ENCODE peak calls at places on chromosomes 1 and 21, in four cellular contexts. One of them, this sample, is unnamed.

GRCh38 chr1:101485712-101486111 is 248.9 kb downstream of the S1PR1 start:
- DNase-seq in WTC11: no peak
- DNase-seq in HepG2: no peak
- DNase-seq in K562: no peak
- DNase-seq in this sample: no peak

GRCh38 chr1:21766210-21766609 is 16.7 kb downstream of the USP48 start:
- DNase-seq in HepG2: no peak
- DNase-seq in WTC11: no peak
- DNase-seq in K562: no peak
- DNase-seq in this sample: no peak

GRCh38 chr1:178258521-178258920 is 164.6 kb downstream of the RASAL2 start:
- DNase-seq in K562: no peak
- DNase-seq in HepG2: no peak
- DNase-seq in WTC11: no peak
- DNase-seq in this sample: no peak

GRCh38 chr1:78491311-78492071 is 717 bp downstream of the PTGFR start:
- DNase-seq in HepG2: no peak
- DNase-seq in WTC11: peak; percentile 64
- DNase-seq in K562: no peak
- DNase-seq in this sample: peak; percentile 46

GRCh38 chr1:232853994-232854532 is 48.8 kb downstream of the MAP10 start:
- DNase-seq in HepG2: no peak
- DNase-seq in K562: no peak
- DNase-seq in WTC11: no peak
- DNase-seq in this sample: no peak

GRCh38 chr1:155000725-155001437 is 1.7 kb upstream of the ZBTB7B start:
- DNase-seq in HepG2: peak; percentile 93
- DNase-seq in K562: peak; percentile 90
- DNase-seq in WTC11: peak; percentile 93
- DNase-seq in this sample: peak; percentile 85

GRCh38 chr1:21773585-21773984 is 9.4 kb downstream of the USP48 start:
- DNase-seq in K562: no peak
- DNase-seq in HepG2: no peak
- DNase-seq in WTC11: no peak
- DNase-seq in this sample: no peak

GRCh38 chr1:94327001-94327685 is 89.8 kb upstream of the ARHGAP29 start:
- DNase-seq in WTC11: peak; percentile 70
- DNase-seq in K562: no peak
- DNase-seq in HepG2: no peak
- DNase-seq in this sample: peak; percentile 45

GRCh38 chr21:39647476-39647875 is 34.7 kb downstream of the B3GALT5 start:
- DNase-seq in HepG2: no peak
- DNase-seq in WTC11: no peak
- DNase-seq in K562: no peak
- DNase-seq in this sample: no peak

GRCh38 chr1:81672766-81673165 is 128.0 kb upstream of the ADGRL2 start:
- DNase-seq in K562: no peak
- DNase-seq in WTC11: no peak
- DNase-seq in HepG2: no peak
- DNase-seq in this sample: no peak

GRCh38 chr1:96927125-96927524 is 205.5 kb downstream of the PTBP2 start:
- DNase-seq in HepG2: no peak
- DNase-seq in K562: no peak
- DNase-seq in WTC11: no peak
- DNase-seq in this sample: no peak

GRCh38 chr1:207883104-207883651 is 27.7 kb downstream of the CD34 start:
- DNase-seq in HepG2: no peak
- DNase-seq in K562: no peak
- DNase-seq in WTC11: no peak
- DNase-seq in this sample: no peak

GRCh38 chr1:52032124-52032784 is 1.4 kb downstream of the KTI12 start:
- DNase-seq in WTC11: no peak
- DNase-seq in HepG2: no peak
- DNase-seq in K562: peak; percentile 30
- DNase-seq in this sample: no peak

GRCh38 chr1:110337704-110338199 is 1.4 kb upstream of the RBM15 start:
- DNase-seq in K562: peak; percentile 56
- DNase-seq in HepG2: peak; percentile 54
- DNase-seq in WTC11: peak; percentile 58
- DNase-seq in this sample: no peak

GRCh38 chr1:17829579-17829978 is 74.4 kb downstream of the ACTL8 start:
- DNase-seq in WTC11: no peak
- DNase-seq in K562: no peak
- DNase-seq in HepG2: no peak
- DNase-seq in this sample: no peak

GRCh38 chr1:38238294-38238693 is 191.7 kb upstream of the POU3F1 start:
- DNase-seq in WTC11: no peak
- DNase-seq in HepG2: no peak
- DNase-seq in K562: no peak
- DNase-seq in this sample: no peak

GRCh38 chr1:112982853-112983539 is 27.0 kb upstream of the SLC16A1 start:
- DNase-seq in K562: no peak
- DNase-seq in HepG2: no peak
- DNase-seq in WTC11: no peak
- DNase-seq in this sample: no peak

GRCh38 chr1:54302951-54303843 is 103.0 kb downstream of the SSBP3 start:
- DNase-seq in HepG2: no peak
- DNase-seq in K562: no peak
- DNase-seq in WTC11: no peak
- DNase-seq in this sample: peak; percentile 67

GRCh38 chr1:179002552-179003345 is 22.9 kb upstream of the FAM20B start:
- DNase-seq in WTC11: peak; percentile 97
- DNase-seq in HepG2: peak; percentile 79
- DNase-seq in K562: peak; percentile 72
- DNase-seq in this sample: peak; percentile 81

GRCh38 chr1:206583461-206584264 is 28.6 kb downstream of the EIF2D start:
- DNase-seq in WTC11: peak; percentile 84
- DNase-seq in K562: peak; percentile 89
- DNase-seq in HepG2: peak; percentile 55
- DNase-seq in this sample: peak; percentile 79

GRCh38 chr1:84479998-84480397 is 932 bp downstream of the RPF1 start:
- DNase-seq in WTC11: no peak
- DNase-seq in K562: peak; percentile 13
- DNase-seq in HepG2: no peak
- DNase-seq in this sample: no peak

GRCh38 chr21:43654806-43655489 is 4.3 kb downstream of the HSF2BP start:
- DNase-seq in WTC11: no peak
- DNase-seq in HepG2: no peak
- DNase-seq in K562: no peak
- DNase-seq in this sample: no peak

GRCh38 chr1:202805886-202806511 is 2.2 kb downstream of the KDM5B start:
- DNase-seq in WTC11: no peak
- DNase-seq in K562: peak; percentile 59
- DNase-seq in HepG2: no peak
- DNase-seq in this sample: no peak

GRCh38 chr1:31872658-31873636 is 57.1 kb upstream of the SPOCD1 start:
- DNase-seq in K562: no peak
- DNase-seq in HepG2: no peak
- DNase-seq in WTC11: no peak
- DNase-seq in this sample: no peak

GRCh38 chr1:172421974-172422604 is 1.6 kb downstream of the C1orf105 start:
- DNase-seq in K562: no peak
- DNase-seq in HepG2: no peak
- DNase-seq in WTC11: no peak
- DNase-seq in this sample: no peak

GRCh38 chr21:38351961-38352521 is 95.2 kb downstream of the KCNJ15 start:
- DNase-seq in K562: no peak
- DNase-seq in WTC11: no peak
- DNase-seq in HepG2: no peak
- DNase-seq in this sample: no peak

GRCh38 chr1:60245371-60245770 is 171.8 kb upstream of the C1orf87 start:
- DNase-seq in HepG2: no peak
- DNase-seq in K562: no peak
- DNase-seq in WTC11: no peak
- DNase-seq in this sample: no peak

GRCh38 chr1:183958958-183959357 is 78.6 kb downstream of the COLGALT2 start:
- DNase-seq in HepG2: no peak
- DNase-seq in K562: no peak
- DNase-seq in WTC11: no peak
- DNase-seq in this sample: no peak

GRCh38 chr21:26766826-26767325 is 78.3 kb downstream of the ADAMTS1 start:
- DNase-seq in HepG2: no peak
- DNase-seq in K562: no peak
- DNase-seq in WTC11: no peak
- DNase-seq in this sample: no peak

GRCh38 chr21:29318354-29318753 is 19.6 kb downstream of the BACH1 start:
- DNase-seq in WTC11: no peak
- DNase-seq in K562: no peak
- DNase-seq in HepG2: no peak
- DNase-seq in this sample: no peak

GRCh38 chr21:28607545-28607944 is 385.1 kb downstream of the LTN1 start:
- DNase-seq in K562: no peak
- DNase-seq in WTC11: no peak
- DNase-seq in HepG2: no peak
- DNase-seq in this sample: no peak

GRCh38 chr1:69737527-69738176 is 169.9 kb downstream of the LRRC7 start:
- DNase-seq in WTC11: peak; percentile 14
- DNase-seq in K562: peak; percentile 23
- DNase-seq in HepG2: peak; percentile 61
- DNase-seq in this sample: peak; percentile 73

GRCh38 chr1:117096871-117097842 is 24.4 kb downstream of the TRIM45 start:
- DNase-seq in WTC11: no peak
- DNase-seq in HepG2: no peak
- DNase-seq in K562: no peak
- DNase-seq in this sample: no peak

GRCh38 chr1:234610061-234610581 is at the start of gene IRF2BP2:
- DNase-seq in K562: peak; percentile 98
- DNase-seq in HepG2: peak; percentile 68
- DNase-seq in WTC11: peak; percentile 68
- DNase-seq in this sample: peak; percentile 89

DNA sequence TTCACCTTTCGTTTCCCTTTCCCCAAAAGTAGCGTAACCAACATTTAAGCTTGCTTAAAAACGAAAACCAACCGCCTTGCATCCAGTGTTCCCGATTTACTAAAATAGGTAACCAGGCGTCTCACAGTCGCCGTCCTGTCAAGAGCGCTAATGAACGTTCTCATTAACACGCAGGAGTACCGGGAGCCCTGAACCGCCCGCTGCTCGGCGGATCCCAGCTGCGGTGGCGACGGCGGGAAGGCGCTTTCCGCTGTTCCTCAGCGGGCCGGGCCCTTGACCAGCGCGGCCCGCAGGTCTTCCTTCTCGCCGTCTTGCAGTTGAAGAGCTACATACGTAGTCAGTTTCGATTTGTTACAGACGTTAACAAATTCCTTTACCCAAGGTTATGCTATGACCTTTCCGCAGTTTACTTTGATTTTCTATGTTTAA is 2.0 kb downstream of the OLIG1 start:
- DNase-seq in HepG2: no peak
- DNase-seq in K562: no peak
- DNase-seq in WTC11: peak; percentile 49
- DNase-seq in this sample: no peak
- TF ChIP-seq ELF4 in HepG2: no peak
- TF ChIP-seq ELF4 in K562: no peak
- TF ChIP-seq ELF4 in WTC11: no peak
- TF ChIP-seq ELF4 in this sample: no peak

DNA sequence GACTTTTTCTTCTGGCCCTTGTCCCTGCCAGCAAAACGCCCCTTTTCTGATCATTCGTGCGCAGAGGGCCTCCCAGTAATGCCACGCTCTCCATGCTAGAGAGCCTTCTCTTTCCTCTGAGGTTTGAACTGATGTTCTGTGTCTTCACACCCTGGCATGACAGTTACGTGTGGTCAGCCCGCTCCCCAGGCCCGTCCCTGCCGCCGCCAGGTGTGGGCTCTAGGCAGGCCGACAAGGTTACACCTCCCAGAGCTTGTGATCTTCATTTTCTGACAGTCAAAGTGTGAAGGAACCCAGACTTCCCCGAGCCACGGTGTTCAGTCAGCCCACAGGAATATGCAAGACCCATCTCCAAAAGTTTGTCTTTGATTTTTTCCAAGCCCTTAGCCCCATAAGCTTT is 265.6 kb downstream of the TM2D1 start:
- DNase-seq in K562: no peak
- DNase-seq in WTC11: peak; percentile 17
- DNase-seq in HepG2: no peak
- DNase-seq in this sample: no peak
- TF ChIP-seq ELF4 in K562: no peak
- TF ChIP-seq ELF4 in WTC11: no peak
- TF ChIP-seq ELF4 in HepG2: no peak
- TF ChIP-seq ELF4 in this sample: no peak

DNA sequence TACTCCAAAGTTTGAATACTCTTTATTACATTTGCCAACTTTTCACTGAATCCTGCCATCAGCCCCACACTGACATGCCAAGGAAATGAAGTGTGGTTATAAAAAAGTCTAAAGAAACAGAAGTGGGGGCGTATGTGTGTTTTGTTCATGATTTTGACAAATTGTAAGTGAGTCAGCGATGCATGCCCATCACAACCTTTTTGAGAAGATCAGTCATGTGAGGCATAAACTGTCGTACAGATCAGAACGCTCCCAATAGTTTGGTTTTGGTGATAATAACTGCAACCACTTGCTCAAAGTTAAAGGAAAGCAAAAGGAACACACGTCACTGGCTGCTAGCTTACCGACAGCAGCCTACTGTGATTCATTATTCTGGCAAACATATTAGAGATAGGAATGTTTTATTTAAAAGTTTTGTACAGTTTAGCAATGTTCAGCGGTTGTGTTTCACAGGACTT is 95.6 kb downstream of the RGS2 start:
- DNase-seq in K562: no peak
- DNase-seq in HepG2: no peak
- DNase-seq in WTC11: no peak
- DNase-seq in this sample: no peak
- TF ChIP-seq ELF4 in K562: no peak
- TF ChIP-seq ELF4 in HepG2: no peak
- TF ChIP-seq ELF4 in WTC11: no peak
- TF ChIP-seq ELF4 in this sample: no peak

GRCh38 chr1:229060140-229060539 is 210.8 kb upstream of the RAB4A start:
- DNase-seq in WTC11: no peak
- DNase-seq in HepG2: no peak
- DNase-seq in K562: no peak
- DNase-seq in this sample: no peak

GRCh38 chr1:229058111-229058551 is 212.8 kb upstream of the RAB4A start:
- DNase-seq in WTC11: no peak
- DNase-seq in K562: no peak
- DNase-seq in HepG2: no peak
- DNase-seq in this sample: no peak

GRCh38 chr1:229062135-229062534 is 208.8 kb upstream of the RAB4A start:
- DNase-seq in HepG2: no peak
- DNase-seq in K562: no peak
- DNase-seq in WTC11: no peak
- DNase-seq in this sample: no peak

GRCh38 chr1:229059671-229060079 is 211.2 kb upstream of the RAB4A start:
- DNase-seq in WTC11: no peak
- DNase-seq in K562: no peak
- DNase-seq in HepG2: no peak
- DNase-seq in this sample: no peak

DNA sequence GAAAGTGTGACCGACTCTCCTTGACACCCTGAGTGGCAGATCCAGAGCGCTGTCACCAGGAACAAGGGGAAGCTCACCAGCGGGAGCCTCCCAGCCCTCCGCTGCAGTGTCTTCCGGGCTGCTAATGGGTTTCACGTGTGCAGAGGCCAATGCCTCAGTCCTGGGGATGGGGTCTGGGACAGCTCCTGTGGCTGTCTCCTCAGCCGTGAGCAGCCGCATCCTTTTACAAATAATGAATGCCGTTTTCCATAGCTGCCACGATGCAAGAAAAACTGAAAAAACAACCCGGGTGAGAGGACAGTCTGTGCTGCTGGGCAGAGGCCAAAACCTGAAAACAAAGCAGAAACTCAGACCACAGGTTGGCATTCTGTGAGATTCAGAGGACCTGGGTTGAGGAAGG is 212.2 kb upstream of the RAB4A start:
- DNase-seq in K562: no peak
- DNase-seq in WTC11: no peak
- DNase-seq in HepG2: no peak
- DNase-seq in this sample: no peak
- TF ChIP-seq ELF4 in K562: no peak
- TF ChIP-seq ELF4 in WTC11: no peak
- TF ChIP-seq ELF4 in HepG2: no peak
- TF ChIP-seq ELF4 in this sample: no peak